ENCODE peak calls at places on chromosomes 12 and 14, in five cellular contexts. J is lower leg skin, G is esophagus squamous epithelium, W is heart left ventricle, U is IMR-90. X is an unnamed sample.

GRCh38 chr12:114504311-114504710 is 98.4 kb upstream of the TBX5 start:
- DNase-seq in W (no peak), U (peak), J (no peak), G (no peak), X (no peak)

GRCh38 chr12:62332598-62332997 is 72.4 kb downstream of the USP15 start:
- DNase-seq in U (peak), J (no peak), G (no peak), W (no peak), X (no peak)

GRCh38 chr12:117972341-117972740 is 3.6 kb upstream of the KSR2 start:
- DNase-seq in W (no peak), J (no peak), U (no peak), G (no peak), X (no peak)

GRCh38 chr12:123754041-123754757 is 7.9 kb upstream of the DNAH10 start:
- DNase-seq in W (no peak), G (no peak), U (no peak), J (peak), X (no peak)

GRCh38 chr12:69101505-69101904 is 137.9 kb upstream of the CPSF6 start:
- DNase-seq in W (no peak), J (no peak), U (no peak), G (no peak), X (no peak)

GRCh38 chr14:69079188-69079742 is 73.7 kb downstream of the DCAF5 start:
- DNase-seq in W (no peak), G (no peak), J (no peak), U (peak), X (no peak)

GRCh38 chr14:105397350-105397931 is 897 bp upstream of the TEX22 start:
- DNase-seq in G (no peak), W (peak), U (no peak), J (no peak), X (peak)

GRCh38 chr12:116628989-116629388 is 69.8 kb downstream of the MAP1LC3B2 start:
- DNase-seq in G (no peak), J (no peak), U (no peak), W (no peak), X (no peak)

GRCh38 chr12:44835641-44836379 is 40.3 kb downstream of the NELL2 start:
- DNase-seq in U (no peak), W (no peak), J (no peak), G (no peak), X (no peak)

GRCh38 chr14:103404032-103404918 is 19.1 kb downstream of the MARK3 start:
- DNase-seq in G (no peak), U (peak), W (no peak), J (no peak), X (no peak)

GRCh38 chr12:70795608-70796007 is 124.9 kb downstream of the PTPRR start:
- DNase-seq in W (no peak), G (no peak), U (no peak), J (no peak), X (no peak)
- TF ChIP-seq POLR2A in W (no peak), G (no peak), U (no peak), J (no peak), X (no peak)

DNA sequence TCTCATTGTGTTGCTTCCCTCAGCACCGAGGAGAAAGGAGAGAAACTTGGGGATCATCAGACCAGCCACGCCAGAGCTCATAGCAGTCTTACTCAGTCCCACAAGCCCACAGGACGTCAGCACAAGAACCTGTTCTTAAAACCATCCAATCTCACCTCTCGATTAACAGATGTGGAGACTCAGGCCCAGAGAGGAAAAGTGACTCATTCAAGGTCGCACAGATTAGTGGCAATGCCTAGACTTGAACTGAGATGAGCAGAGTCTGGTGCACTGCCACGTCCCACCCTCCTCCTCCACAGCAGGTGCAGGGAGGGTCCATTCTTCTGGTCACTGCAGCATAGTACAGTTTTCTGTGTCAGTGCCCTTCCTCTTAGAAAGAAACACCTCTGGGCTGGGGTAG is 154.9 kb upstream of the PZP start:
- DNase-seq in G (no peak), W (no peak), J (no peak), U (no peak), X (no peak)
- TF ChIP-seq POLR2A in G (no peak), W (no peak), J (no peak), U (no peak), X (no peak)

DNA sequence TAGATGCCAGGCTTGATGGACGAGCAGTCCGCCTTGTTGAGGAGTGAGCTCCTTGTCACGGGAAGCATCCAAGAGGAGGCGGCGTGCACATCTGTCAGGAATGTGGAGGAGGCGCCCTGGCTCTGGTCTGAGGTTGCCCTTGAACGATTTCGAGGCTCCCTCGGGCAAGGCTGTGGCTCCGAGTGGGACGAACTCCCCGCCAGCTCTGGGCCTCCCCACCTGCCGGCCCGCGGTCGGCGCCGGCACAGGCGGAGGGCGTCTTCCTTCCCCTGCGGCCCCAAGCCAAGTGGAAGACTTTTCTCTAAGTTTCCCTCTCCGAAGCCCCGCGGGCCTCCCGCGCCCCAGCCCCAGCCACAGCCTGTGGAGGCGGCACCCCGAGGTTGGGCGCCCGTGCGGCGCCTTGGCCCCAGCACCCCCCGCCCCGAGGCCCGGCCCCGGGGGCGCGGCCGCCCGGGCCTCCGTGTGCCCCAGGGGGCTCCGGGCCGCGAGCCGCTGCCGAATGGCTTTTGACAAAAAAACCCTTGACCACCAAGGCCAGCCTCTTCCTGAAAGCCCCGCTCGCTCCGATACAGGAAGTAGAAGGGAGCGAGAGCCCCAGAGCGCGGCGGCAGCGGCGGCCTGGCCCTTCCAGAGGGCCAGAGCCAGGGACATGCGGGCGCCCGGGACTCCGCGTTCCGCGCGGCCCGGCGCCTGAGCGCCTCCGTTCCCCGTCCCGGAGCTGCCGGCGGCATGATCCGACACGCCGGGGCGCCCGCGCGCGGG is at the start of gene RIN3:
- DNase-seq in W (peak), U (peak), J (peak), G (peak), X (peak)
- TF ChIP-seq POLR2A in W (no peak), U (peak), J (no peak), G (peak), X (peak)

DNA sequence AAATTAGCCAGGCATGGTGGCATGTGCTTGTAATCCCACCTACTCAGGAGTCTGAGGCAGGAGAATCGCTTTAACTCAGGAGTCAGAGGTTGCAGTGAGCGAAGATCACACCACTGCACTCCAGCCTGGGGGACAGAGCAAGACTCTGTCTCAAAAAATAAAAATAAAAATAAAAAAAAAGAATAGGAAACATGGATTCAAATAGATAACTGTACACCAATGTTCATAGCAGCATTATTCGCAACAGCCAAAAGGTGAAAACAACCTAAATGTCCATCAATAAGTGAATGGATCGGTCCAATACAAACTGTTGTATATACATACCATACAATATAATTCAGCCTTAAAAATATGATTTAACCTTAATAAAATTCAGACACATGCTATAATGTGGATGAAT is 3.1 kb upstream of the RIPK3 start:
- DNase-seq in U (no peak), J (no peak), G (no peak), W (no peak), X (no peak)
- TF ChIP-seq POLR2A in U (no peak), J (no peak), G (no peak), W (no peak), X (no peak)

GRCh38 chr14:31244626-31245025 is 37.0 kb upstream of the HECTD1 start:
- DNase-seq in G (no peak), W (no peak), J (no peak), U (no peak), X (no peak)

GRCh38 chr14:31241450-31242114 is 34.0 kb upstream of the HECTD1 start:
- DNase-seq in U (no peak), J (peak), W (no peak), G (no peak), X (no peak)

GRCh38 chr14:31243860-31244259 is 36.3 kb upstream of the HECTD1 start:
- DNase-seq in G (no peak), W (no peak), U (no peak), J (peak), X (peak)

GRCh38 chr14:31239673-31240072 is 32.1 kb upstream of the HECTD1 start:
- DNase-seq in J (peak), G (no peak), W (no peak), U (no peak), X (peak)
- TF ChIP-seq POLR2A in J (no peak), G (no peak), W (no peak), U (no peak), X (no peak)

GRCh38 chr12:76878899-76879709 is at the start of gene CSRP2:
- DNase-seq in U (peak), W (peak), J (peak), G (peak), X (peak)
- TF ChIP-seq POLR2A in U (peak), W (no peak), J (no peak), G (peak), X (no peak)

GRCh38 chr12:47758834-47759690 is at the start of gene RAPGEF3:
- DNase-seq in G (no peak), W (peak), J (peak), U (peak), X (peak)
- TF ChIP-seq POLR2A in G (peak), W (no peak), J (no peak), U (peak), X (no peak)

X was measured in upper lobe of left lung.